ENCODE peak calls at places on chromosomes 4 and X, in five cellular contexts. One of them, this sample, is unnamed.

GRCh38 chr4:129064717-129065116 is 28.6 kb downstream of the SCLT1 start:
- DNase-seq in CD8-positive, alpha-beta memory T cell: no peak
- DNase-seq in NCI-H748 treated with DMSO at 0.1 percent for 48 hours: no peak
- DNase-seq in CD8-positive, alpha-beta T cell: no peak
- DNase-seq in fibroblast of lung: peak
- DNase-seq in this sample: no peak

GRCh38 chr4:152462715-152463114 is 73.2 kb downstream of the FBXW7 start:
- DNase-seq in fibroblast of lung: no peak
- DNase-seq in CD8-positive, alpha-beta T cell: no peak
- DNase-seq in CD8-positive, alpha-beta memory T cell: no peak
- DNase-seq in NCI-H748 treated with DMSO at 0.1 percent for 48 hours: no peak
- DNase-seq in this sample: no peak

GRCh38 chrX:140866446-140866845 is 135.9 kb upstream of the SPANXB1 start:
- DNase-seq in CD8-positive, alpha-beta T cell: no peak
- DNase-seq in CD8-positive, alpha-beta memory T cell: no peak
- DNase-seq in NCI-H748 treated with DMSO at 0.1 percent for 48 hours: no peak
- DNase-seq in fibroblast of lung: no peak
- DNase-seq in this sample: no peak

GRCh38 chrX:18721683-18722499 is 14.4 kb downstream of the PPEF1 start:
- DNase-seq in fibroblast of lung: no peak
- DNase-seq in NCI-H748 treated with DMSO at 0.1 percent for 48 hours: no peak
- DNase-seq in CD8-positive, alpha-beta T cell: no peak
- DNase-seq in CD8-positive, alpha-beta memory T cell: no peak
- DNase-seq in this sample: no peak

GRCh38 chrX:78950157-78950556 is 5.0 kb downstream of the P2RY10 start:
- DNase-seq in NCI-H748 treated with DMSO at 0.1 percent for 48 hours: no peak
- DNase-seq in CD8-positive, alpha-beta T cell: no peak
- DNase-seq in fibroblast of lung: no peak
- DNase-seq in CD8-positive, alpha-beta memory T cell: no peak
- DNase-seq in this sample: no peak

GRCh38 chrX:117987376-117987775 is 129.2 kb downstream of the KLHL13 start:
- DNase-seq in fibroblast of lung: peak
- DNase-seq in CD8-positive, alpha-beta memory T cell: no peak
- DNase-seq in CD8-positive, alpha-beta T cell: no peak
- DNase-seq in NCI-H748 treated with DMSO at 0.1 percent for 48 hours: no peak
- DNase-seq in this sample: no peak

GRCh38 chrX:149456476-149457245 is 48.4 kb downstream of the IDS start:
- DNase-seq in NCI-H748 treated with DMSO at 0.1 percent for 48 hours: no peak
- DNase-seq in CD8-positive, alpha-beta memory T cell: no peak
- DNase-seq in fibroblast of lung: no peak
- DNase-seq in CD8-positive, alpha-beta T cell: no peak
- DNase-seq in this sample: no peak

GRCh38 chr4:92305878-92306520 is 2.2 kb downstream of the GRID2 start:
- DNase-seq in CD8-positive, alpha-beta T cell: no peak
- DNase-seq in fibroblast of lung: no peak
- DNase-seq in CD8-positive, alpha-beta memory T cell: no peak
- DNase-seq in NCI-H748 treated with DMSO at 0.1 percent for 48 hours: peak
- DNase-seq in this sample: peak

GRCh38 chr4:13599159-13599558 is 28.4 kb downstream of the BOD1L1 start:
- DNase-seq in CD8-positive, alpha-beta T cell: no peak
- DNase-seq in NCI-H748 treated with DMSO at 0.1 percent for 48 hours: no peak
- DNase-seq in fibroblast of lung: no peak
- DNase-seq in CD8-positive, alpha-beta memory T cell: no peak
- DNase-seq in this sample: peak

GRCh38 chrX:17078031-17078730 is 131.7 kb downstream of the REPS2 start:
- DNase-seq in NCI-H748 treated with DMSO at 0.1 percent for 48 hours: no peak
- DNase-seq in CD8-positive, alpha-beta T cell: no peak
- DNase-seq in fibroblast of lung: peak
- DNase-seq in CD8-positive, alpha-beta memory T cell: no peak
- DNase-seq in this sample: no peak

GRCh38 chr4:42655921-42656735 is 777 bp downstream of the ATP8A1 start:
- DNase-seq in NCI-H748 treated with DMSO at 0.1 percent for 48 hours: no peak
- DNase-seq in CD8-positive, alpha-beta T cell: peak
- DNase-seq in CD8-positive, alpha-beta memory T cell: peak
- DNase-seq in fibroblast of lung: no peak
- DNase-seq in this sample: peak

GRCh38 chr4:158020734-158021346 is 152.0 kb downstream of the GASK1B start:
- DNase-seq in CD8-positive, alpha-beta memory T cell: no peak
- DNase-seq in CD8-positive, alpha-beta T cell: no peak
- DNase-seq in fibroblast of lung: peak
- DNase-seq in NCI-H748 treated with DMSO at 0.1 percent for 48 hours: no peak
- DNase-seq in this sample: no peak

GRCh38 chr4:23237771-23238170 is 545.0 kb downstream of the GBA3 start:
- DNase-seq in CD8-positive, alpha-beta memory T cell: no peak
- DNase-seq in CD8-positive, alpha-beta T cell: no peak
- DNase-seq in fibroblast of lung: peak
- DNase-seq in NCI-H748 treated with DMSO at 0.1 percent for 48 hours: no peak
- DNase-seq in this sample: peak

GRCh38 chr4:115969756-115970155 is 856.3 kb upstream of the NDST4 start:
- DNase-seq in CD8-positive, alpha-beta T cell: no peak
- DNase-seq in CD8-positive, alpha-beta memory T cell: no peak
- DNase-seq in NCI-H748 treated with DMSO at 0.1 percent for 48 hours: no peak
- DNase-seq in fibroblast of lung: no peak
- DNase-seq in this sample: no peak

GRCh38 chr4:24704152-24704551 is 91.2 kb upstream of the SOD3 start:
- DNase-seq in CD8-positive, alpha-beta memory T cell: no peak
- DNase-seq in fibroblast of lung: no peak
- DNase-seq in CD8-positive, alpha-beta T cell: no peak
- DNase-seq in NCI-H748 treated with DMSO at 0.1 percent for 48 hours: no peak
- DNase-seq in this sample: no peak

GRCh38 chr4:102578270-102578669 is 77.1 kb downstream of the NFKB1 start:
- DNase-seq in CD8-positive, alpha-beta T cell: no peak
- DNase-seq in NCI-H748 treated with DMSO at 0.1 percent for 48 hours: no peak
- DNase-seq in fibroblast of lung: no peak
- DNase-seq in CD8-positive, alpha-beta memory T cell: no peak
- DNase-seq in this sample: no peak

GRCh38 chr4:65670331-65671031 is at the start of gene EPHA5:
- DNase-seq in CD8-positive, alpha-beta T cell: no peak
- DNase-seq in fibroblast of lung: peak
- DNase-seq in CD8-positive, alpha-beta memory T cell: no peak
- DNase-seq in NCI-H748 treated with DMSO at 0.1 percent for 48 hours: peak
- DNase-seq in this sample: peak

GRCh38 chr4:71380721-71381120 is 41.9 kb downstream of the SLC4A4 start:
- DNase-seq in CD8-positive, alpha-beta T cell: no peak
- DNase-seq in fibroblast of lung: peak
- DNase-seq in NCI-H748 treated with DMSO at 0.1 percent for 48 hours: no peak
- DNase-seq in CD8-positive, alpha-beta memory T cell: no peak
- DNase-seq in this sample: no peak

GRCh38 chrX:119981286-119982070 is 37.9 kb upstream of the NKAP start:
- DNase-seq in fibroblast of lung: peak
- DNase-seq in CD8-positive, alpha-beta memory T cell: no peak
- DNase-seq in CD8-positive, alpha-beta T cell: no peak
- DNase-seq in NCI-H748 treated with DMSO at 0.1 percent for 48 hours: peak
- DNase-seq in this sample: peak

GRCh38 chrX:118770133-118770760 is 42.8 kb downstream of the IL13RA1 start:
- DNase-seq in CD8-positive, alpha-beta T cell: no peak
- DNase-seq in CD8-positive, alpha-beta memory T cell: no peak
- DNase-seq in NCI-H748 treated with DMSO at 0.1 percent for 48 hours: no peak
- DNase-seq in fibroblast of lung: no peak
- DNase-seq in this sample: no peak